ENCODE peak calls at places on chromosome 1, in four cellular contexts. W is psoas muscle, H is T follicular helper cell, Z is EL. N is an unnamed sample.

GRCh38 chr1:22320703-22321344 is 130.8 kb upstream of the ZBTB40 start:
- DNase-seq in H (no peak), W (no peak), Z (no peak), N (no peak)

GRCh38 chr1:55522353-55522903 is 307.3 kb upstream of the USP24 start:
- DNase-seq in W (no peak), H (no peak), Z (no peak), N (no peak)

GRCh38 chr1:208243522-208243850 is 698 bp downstream of the PLXNA2 start:
- DNase-seq in Z (peak), W (no peak), H (no peak), N (no peak)

GRCh38 chr1:213973129-213973528 is 14.6 kb upstream of the PROX1 start:
- DNase-seq in H (no peak), Z (no peak), W (no peak), N (no peak)

GRCh38 chr1:161180643-161181042 is 3.3 kb upstream of the B4GALT3 start:
- DNase-seq in H (no peak), W (no peak), Z (no peak), N (no peak)

GRCh38 chr1:44354268-44354839 is 703 bp downstream of the ERI3 start:
- DNase-seq in H (no peak), W (no peak), Z (peak), N (no peak)

GRCh38 chr1:233281711-233282581 is 13.6 kb downstream of the PCNX2 start:
- DNase-seq in W (no peak), Z (peak), H (no peak), N (no peak)

GRCh38 chr1:160046494-160047115 is 14.8 kb upstream of the PIGM start:
- DNase-seq in W (peak), Z (peak), H (peak), N (no peak)

GRCh38 chr1:31694069-31694909 is 9.5 kb downstream of the COL16A1 start:
- DNase-seq in W (no peak), H (no peak), Z (no peak), N (no peak)

GRCh38 chr1:91732291-91732953 is 153.5 kb downstream of the TGFBR3 start:
- DNase-seq in H (no peak), Z (peak), W (no peak), N (peak)

GRCh38 chr1:156533568-156534220 is 33.1 kb upstream of the MEF2D start:
- DNase-seq in Z (no peak), H (no peak), W (no peak), N (no peak)

GRCh38 chr1:18217398-18218043 is 109.9 kb downstream of the IGSF21 start:
- DNase-seq in H (no peak), Z (peak), W (no peak), N (no peak)

GRCh38 chr1:12095822-12096263 is 32.7 kb downstream of the TNFRSF8 start:
- DNase-seq in Z (peak), H (no peak), W (no peak), N (no peak)

GRCh38 chr1:171644805-171645483 is 7.5 kb downstream of the MYOC start:
- DNase-seq in Z (peak), H (peak), W (peak), N (peak)

GRCh38 chr1:226409392-226409791 is 1.5 kb upstream of the PARP1 start:
- DNase-seq in H (no peak), W (no peak), Z (no peak), N (no peak)

GRCh38 chr1:205610036-205610435 is 21.8 kb downstream of the ELK4 start:
- DNase-seq in Z (peak), H (no peak), W (no peak), N (no peak)

GRCh38 chr1:111679541-111679940 is 59.7 kb downstream of the INKA2 start:
- DNase-seq in H (no peak), Z (no peak), W (no peak), N (no peak)